ENCODE peak calls at places on chromosomes 2 and 18, in eight cellular contexts. P, M, X, H, Z, C, E and W are unnamed samples.

GRCh38 chr2:202965810-202966454 is 48.7 kb upstream of the NBEAL1 start:
- DNase-seq in P (peak), M (no peak), X (no peak), H (peak), Z (peak), C (peak), E (peak), W (peak)

GRCh38 chr2:229718057-229718456 is 3.7 kb upstream of the DNER start:
- DNase-seq in P (no peak), M (no peak), X (no peak), H (no peak), Z (no peak), C (no peak), E (no peak), W (no peak)

GRCh38 chr2:105669384-105669891 is 75.3 kb upstream of the NCK2 start:
- DNase-seq in P (no peak), M (no peak), X (no peak), H (no peak), Z (no peak), C (no peak), E (no peak), W (no peak)

GRCh38 chr2:205850611-205851010 is 168.3 kb downstream of the NRP2 start:
- DNase-seq in P (no peak), M (no peak), X (no peak), H (no peak), Z (no peak), C (no peak), E (no peak), W (no peak)

GRCh38 chr2:19942199-19942598 is 40.4 kb upstream of the TTC32 start:
- DNase-seq in P (no peak), M (no peak), X (no peak), H (no peak), Z (no peak), C (no peak), E (no peak), W (peak)

GRCh38 chr2:196601430-196602306 is 37.8 kb upstream of the CCDC150 start:
- DNase-seq in P (peak), M (peak), X (no peak), H (no peak), Z (peak), C (peak), E (peak), W (peak)

GRCh38 chr18:13893418-13893760 is 21.9 kb downstream of the MC2R start:
- DNase-seq in P (no peak), M (no peak), X (no peak), H (no peak), Z (no peak), C (no peak), E (no peak), W (no peak)

GRCh38 chr2:27320958-27321543 is 1.8 kb downstream of the MPV17 start:
- DNase-seq in P (peak), M (no peak), X (no peak), H (peak), Z (peak), C (peak), E (peak), W (peak)

GRCh38 chr2:23549821-23550535 is 165.0 kb downstream of the KLHL29 start:
- DNase-seq in P (peak), M (no peak), X (no peak), H (no peak), Z (no peak), C (peak), E (no peak), W (peak)

GRCh38 chr2:171365232-171365631 is 68.6 kb downstream of the METTL8 start:
- DNase-seq in P (no peak), M (no peak), X (no peak), H (no peak), Z (no peak), C (peak), E (no peak), W (no peak)

GRCh38 chr2:216971632-216972031 is 111.8 kb upstream of the TNP1 start:
- DNase-seq in P (no peak), M (no peak), X (no peak), H (no peak), Z (no peak), C (no peak), E (no peak), W (no peak)

GRCh38 chr2:199468561-199469513 is 11.1 kb upstream of the SATB2 start:
- DNase-seq in P (no peak), M (no peak), X (no peak), H (no peak), Z (peak), C (no peak), E (no peak), W (no peak)

GRCh38 chr2:210169871-210170441 is 1.3 kb downstream of the KANSL1L start:
- DNase-seq in P (peak), M (no peak), X (no peak), H (peak), Z (no peak), C (peak), E (no peak), W (peak)

GRCh38 chr2:143263045-143263625 is 133.9 kb downstream of the ARHGAP15 start:
- DNase-seq in P (no peak), M (no peak), X (no peak), H (no peak), Z (peak), C (no peak), E (no peak), W (no peak)

GRCh38 chr18:31410716-31411483 is 34.3 kb downstream of the DSG4 start:
- DNase-seq in P (no peak), M (no peak), X (no peak), H (no peak), Z (peak), C (no peak), E (no peak), W (no peak)

GRCh38 chr2:12110074-12110473 is 363.6 kb downstream of the LPIN1 start:
- DNase-seq in P (peak), M (no peak), X (no peak), H (no peak), Z (no peak), C (peak), E (no peak), W (no peak)

GRCh38 chr18:10139783-10140410 is 226.1 kb downstream of the VAPA start:
- DNase-seq in P (peak), M (peak), X (no peak), H (no peak), Z (no peak), C (peak), E (no peak), W (peak)

GRCh38 chr18:50231621-50232020 is 34.7 kb downstream of the CFAP53 start:
- DNase-seq in P (no peak), M (no peak), X (no peak), H (no peak), Z (peak), C (no peak), E (no peak), W (no peak)

GRCh38 chr2:162153608-162154224 is 1.7 kb upstream of the GCG start:
- DNase-seq in P (peak), M (peak), X (peak), H (peak), Z (peak), C (peak), E (no peak), W (peak)

GRCh38 chr2:102082591-102083586 is 59.7 kb upstream of the IL1R1 start:
- DNase-seq in P (peak), M (no peak), X (no peak), H (no peak), Z (no peak), C (peak), E (no peak), W (peak)

GRCh38 chr18:53191634-53192033 is 851.6 kb downstream of the DCC start:
- DNase-seq in P (no peak), M (no peak), X (no peak), H (no peak), Z (no peak), C (no peak), E (no peak), W (no peak)

GRCh38 chr18:58229162-58229561 is 185.1 kb downstream of the NEDD4L start:
- DNase-seq in P (no peak), M (no peak), X (no peak), H (no peak), Z (no peak), C (no peak), E (no peak), W (no peak)

GRCh38 chr2:1818404-1818803 is 74.1 kb upstream of the PXDN start:
- DNase-seq in P (peak), M (no peak), X (no peak), H (no peak), Z (no peak), C (no peak), E (no peak), W (no peak)

GRCh38 chr18:69968073-69968472 is 20.4 kb upstream of the CD226 start:
- DNase-seq in P (no peak), M (no peak), X (no peak), H (no peak), Z (no peak), C (no peak), E (no peak), W (no peak)

GRCh38 chr2:17800693-17801458 is 15.4 kb upstream of the MSGN1 start:
- DNase-seq in P (no peak), M (peak), X (no peak), H (no peak), Z (no peak), C (no peak), E (no peak), W (peak)

GRCh38 chr2:226611944-226612318 is 187.7 kb downstream of the IRS1 start:
- DNase-seq in P (peak), M (no peak), X (no peak), H (no peak), Z (no peak), C (peak), E (no peak), W (peak)

GRCh38 chr2:218876562-218877219 is 4.0 kb upstream of the WNT10A start:
- DNase-seq in P (peak), M (no peak), X (peak), H (peak), Z (peak), C (peak), E (no peak), W (peak)

GRCh38 chr18:49368161-49368875 is 92.1 kb downstream of the DYM start:
- DNase-seq in P (no peak), M (no peak), X (no peak), H (no peak), Z (no peak), C (no peak), E (no peak), W (no peak)

GRCh38 chr2:239834143-239834542 is 191.0 kb downstream of the NDUFA10 start:
- DNase-seq in P (no peak), M (peak), X (no peak), H (no peak), Z (peak), C (no peak), E (no peak), W (no peak)

GRCh38 chr18:77039196-77040140 is 93.1 kb downstream of the MBP start:
- DNase-seq in P (no peak), M (no peak), X (no peak), H (no peak), Z (no peak), C (peak), E (no peak), W (no peak)

GRCh38 chr2:54574107-54574859 is 118.2 kb downstream of the SPTBN1 start:
- DNase-seq in P (peak), M (no peak), X (no peak), H (peak), Z (no peak), C (peak), E (no peak), W (peak)

GRCh38 chr2:237868631-237869356 is 9.4 kb downstream of the RAMP1 start:
- DNase-seq in P (peak), M (no peak), X (no peak), H (no peak), Z (no peak), C (peak), E (no peak), W (peak)

GRCh38 chr2:159083601-159084000 is 115.2 kb downstream of the TANC1 start:
- DNase-seq in P (peak), M (no peak), X (no peak), H (peak), Z (no peak), C (peak), E (no peak), W (peak)

GRCh38 chr2:149077861-149078260 is 39.4 kb downstream of the LYPD6B start:
- DNase-seq in P (no peak), M (no peak), X (no peak), H (no peak), Z (peak), C (no peak), E (no peak), W (no peak)

GRCh38 chr18:12686100-12686499 is 16.4 kb downstream of the CEP76 start:
- DNase-seq in P (peak), M (no peak), X (no peak), H (no peak), Z (no peak), C (no peak), E (no peak), W (peak)

GRCh38 chr2:201952212-201952611 is 81.4 kb upstream of the FZD7 start:
- DNase-seq in P (no peak), M (no peak), X (no peak), H (no peak), Z (peak), C (no peak), E (no peak), W (no peak)

DNA sequence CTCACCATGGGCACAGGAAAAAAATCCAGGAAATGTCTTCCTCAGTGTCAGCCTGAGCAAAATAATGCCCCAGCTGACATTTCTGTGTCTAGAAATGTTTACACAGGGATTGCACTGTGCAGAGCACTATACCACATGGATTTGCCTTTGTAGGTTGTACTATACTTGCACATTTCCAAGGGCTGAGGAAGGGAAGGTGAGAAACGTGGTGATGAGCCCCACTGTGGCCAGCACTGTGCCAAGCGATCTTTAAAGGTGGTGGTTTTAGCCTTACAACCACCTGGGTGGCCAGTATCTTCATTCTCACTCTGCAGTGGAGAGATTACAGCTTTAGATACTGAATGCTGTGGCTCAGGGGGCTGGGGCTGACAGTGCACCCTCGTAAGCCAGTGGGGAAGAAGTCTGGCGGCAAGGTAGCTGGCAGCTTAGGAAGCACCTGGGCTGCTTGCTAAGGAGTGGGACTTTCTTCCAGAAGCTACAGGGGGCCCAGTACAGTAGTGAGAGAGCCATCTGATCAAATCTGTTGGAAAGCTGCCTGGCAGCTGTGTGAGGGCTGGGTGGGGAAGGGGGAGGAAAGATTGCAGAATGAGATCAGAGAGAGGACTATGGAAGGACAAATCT is 81.4 kb upstream of the MSH2 start:
- DNase-seq in P (peak), M (no peak), X (no peak), H (no peak), Z (no peak), C (no peak), E (peak), W (no peak)
- TF ChIP-seq CTCF in P (no peak), M (no peak), X (no peak), H (peak), Z (no peak), C (no peak), E (no peak), W (no peak)

GRCh38 chr2:79860233-79861058 is 347.6 kb downstream of the CTNNA2 start:
- DNase-seq in P (peak), M (no peak), X (no peak), H (peak), Z (no peak), C (peak), E (no peak), W (peak)
- TF ChIP-seq CTCF in P (peak), M (peak), X (peak), H (peak), Z (peak), C (peak), E (peak), W (no peak)

DNA sequence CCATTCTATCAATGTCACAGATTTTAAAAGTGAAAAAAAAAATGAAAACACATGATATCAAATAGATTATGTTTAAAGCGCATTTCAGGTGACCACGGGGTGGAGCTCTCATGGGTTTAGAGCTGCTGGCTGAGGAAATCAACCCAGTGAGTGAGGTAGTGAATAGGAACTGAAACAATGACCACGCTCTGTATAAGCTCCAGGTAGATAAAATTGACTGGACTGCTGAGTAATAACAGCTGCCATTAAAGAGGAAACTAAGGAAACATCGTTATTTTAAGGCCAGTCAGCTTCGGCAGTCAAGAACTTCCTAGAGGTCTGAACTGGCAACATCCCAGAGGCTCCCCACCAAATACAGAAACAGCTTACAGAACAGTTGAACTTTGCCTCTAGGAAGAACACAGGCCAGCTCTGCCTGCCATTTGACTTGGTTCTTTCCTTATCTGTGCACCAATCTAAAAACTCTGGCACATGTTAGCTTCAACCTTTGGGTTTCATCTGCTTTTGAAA is 185.9 kb downstream of the PDE1A start:
- DNase-seq in P (peak), M (no peak), X (peak), H (peak), Z (peak), C (peak), E (no peak), W (peak)
- TF ChIP-seq CTCF in P (peak), M (peak), X (peak), H (peak), Z (peak), C (peak), E (peak), W (peak)

GRCh38 chr2:135791418-135792190 is 45.4 kb downstream of the LCT start:
- DNase-seq in P (peak), M (no peak), X (no peak), H (no peak), Z (no peak), C (peak), E (no peak), W (peak)

GRCh38 chr2:135797497-135798274 is 39.3 kb downstream of the LCT start:
- DNase-seq in P (peak), M (peak), X (peak), H (peak), Z (peak), C (peak), E (peak), W (peak)

GRCh38 chr2:135790423-135790822 is 46.6 kb downstream of the LCT start:
- DNase-seq in P (no peak), M (no peak), X (no peak), H (no peak), Z (no peak), C (no peak), E (no peak), W (no peak)

GRCh38 chr2:135796606-135797005 is 40.4 kb downstream of the LCT start:
- DNase-seq in P (no peak), M (no peak), X (no peak), H (no peak), Z (no peak), C (no peak), E (no peak), W (no peak)

DNA sequence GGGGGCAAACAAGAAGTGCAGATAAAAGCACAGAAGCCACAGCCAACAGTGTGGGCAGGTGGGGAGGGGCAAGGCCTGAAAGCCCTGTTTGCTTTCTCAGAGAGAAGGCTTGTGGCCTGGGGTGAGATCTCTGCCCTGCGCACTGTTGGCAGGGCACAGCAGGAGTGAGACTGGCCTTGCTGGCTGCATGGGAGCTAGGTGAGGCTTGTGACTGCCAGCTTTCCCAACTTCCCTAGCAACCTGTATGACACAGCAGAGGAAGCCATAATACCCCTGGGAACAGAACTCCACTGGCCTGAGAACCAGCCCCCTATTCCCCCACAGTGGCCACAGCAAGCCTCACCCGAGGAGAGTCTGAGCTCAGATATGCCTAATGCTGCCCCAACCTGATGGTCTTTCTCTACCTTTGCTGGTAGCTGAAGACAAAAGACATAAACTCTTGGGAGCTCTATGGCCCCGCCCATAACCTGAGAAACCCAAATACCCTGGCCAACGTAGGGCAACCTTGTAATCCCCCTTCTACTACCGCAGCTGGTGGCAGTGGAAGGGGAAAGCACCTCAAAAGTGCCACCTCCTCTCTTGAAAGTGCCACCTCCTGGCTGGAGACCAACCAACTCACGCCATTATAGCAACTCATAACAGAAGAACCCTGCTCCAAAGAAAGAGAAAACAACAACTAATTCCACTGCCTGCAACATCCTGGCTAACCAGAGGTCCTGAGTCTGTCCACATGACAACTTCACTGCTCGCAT is 44.4 kb downstream of the LCT start:
- DNase-seq in P (no peak), M (no peak), X (no peak), H (no peak), Z (no peak), C (no peak), E (no peak), W (no peak)
- TF ChIP-seq CTCF in P (no peak), M (no peak), X (no peak), H (no peak), Z (no peak), C (no peak), E (no peak), W (no peak)